ENCODE peak calls at places on chromosome 5, in eight cellular contexts. B, M, W, N, C, H, V and T are unnamed samples. For H3K36me3, the result is how much of the 10 kb centered on the place peaks cover.

GRCh38 chr5:3993856-3994473 is 398.3 kb downstream of the IRX1 start:
- DNase-seq in B (peak), M (no peak), W (no peak), N (no peak), C (no peak), H (no peak), V (no peak), T (no peak)

GRCh38 chr5:111834926-111835599 is 78.1 kb upstream of the NREP start:
- DNase-seq in B (peak), M (peak), W (no peak), N (no peak), C (no peak), H (no peak), V (no peak), T (no peak)

GRCh38 chr5:78607864-78608263 is 40.7 kb downstream of the LHFPL2 start:
- DNase-seq in B (no peak), M (no peak), W (no peak), N (no peak), C (no peak), H (no peak), V (no peak), T (no peak)

GRCh38 chr5:41112486-41113455 is 41.6 kb upstream of the MROH2B start:
- DNase-seq in B (peak), M (no peak), W (no peak), N (no peak), C (no peak), H (no peak), V (peak), T (no peak)

GRCh38 chr5:111556504-111556903 is 44.2 kb upstream of the STARD4 start:
- DNase-seq in B (no peak), M (no peak), W (no peak), N (no peak), C (no peak), H (no peak), V (no peak), T (no peak)

GRCh38 chr5:65172486-65173129 is 309.1 kb downstream of the ADAMTS6 start:
- DNase-seq in B (peak), M (peak), W (no peak), N (peak), C (no peak), H (no peak), V (no peak), T (no peak)

GRCh38 chr5:129246088-129246487 is 151.5 kb downstream of the ISOC1 start:
- DNase-seq in B (peak), M (no peak), W (no peak), N (no peak), C (no peak), H (no peak), V (no peak), T (no peak)

GRCh38 chr5:135567661-135568060 is 11.1 kb downstream of the CXCL14 start:
- DNase-seq in B (no peak), M (no peak), W (peak), N (no peak), C (no peak), H (peak), V (no peak), T (no peak)

GRCh38 chr5:98796197-98796972 is 22.9 kb downstream of the RGMB start:
- DNase-seq in B (peak), M (peak), W (no peak), N (peak), C (no peak), H (no peak), V (no peak), T (no peak)

GRCh38 chr5:57692582-57693487 is 210.2 kb upstream of the ACTBL2 start:
- DNase-seq in B (peak), M (peak), W (peak), N (peak), C (peak), H (no peak), V (peak), T (peak)

GRCh38 chr5:55535199-55535905 is 588 bp upstream of the PLPP1 start:
- DNase-seq in B (no peak), M (no peak), W (no peak), N (no peak), C (no peak), H (no peak), V (no peak), T (no peak)

GRCh38 chr5:81789033-81789432 is 38.1 kb upstream of the SSBP2 start:
- DNase-seq in B (peak), M (peak), W (no peak), N (peak), C (no peak), H (no peak), V (no peak), T (no peak)

GRCh38 chr5:6453937-6454560 is 5.4 kb downstream of the UBE2QL1 start:
- DNase-seq in B (no peak), M (no peak), W (no peak), N (no peak), C (no peak), H (no peak), V (no peak), T (no peak)

GRCh38 chr5:1119312-1119831 is 7.5 kb upstream of the SLC12A7 start:
- DNase-seq in B (no peak), M (no peak), W (no peak), N (no peak), C (no peak), H (no peak), V (no peak), T (no peak)

GRCh38 chr5:141734501-141735231 is 52.6 kb upstream of the ARAP3 start:
- DNase-seq in B (peak), M (peak), W (no peak), N (peak), C (no peak), H (no peak), V (no peak), T (no peak)

GRCh38 chr5:76065258-76065657 is 17.9 kb upstream of the SV2C start:
- DNase-seq in B (no peak), M (no peak), W (no peak), N (no peak), C (no peak), H (no peak), V (no peak), T (no peak)

GRCh38 chr5:74865293-74865798 is 841 bp downstream of the FAM169A start:
- DNase-seq in B (no peak), M (no peak), W (no peak), N (no peak), C (no peak), H (no peak), V (no peak), T (no peak)

GRCh38 chr5:90162324-90162723 is 247.2 kb downstream of the CETN3 start:
- DNase-seq in B (no peak), M (no peak), W (no peak), N (no peak), C (no peak), H (no peak), V (no peak), T (no peak)

GRCh38 chr5:90158131-90158530 is 251.4 kb downstream of the CETN3 start:
- DNase-seq in B (no peak), M (no peak), W (no peak), N (no peak), C (no peak), H (no peak), V (no peak), T (no peak)

GRCh38 chr5:90166816-90167215 is 242.7 kb downstream of the CETN3 start:
- DNase-seq in B (no peak), M (no peak), W (no peak), N (no peak), C (no peak), H (no peak), V (no peak), T (no peak)

GRCh38 chr5:90161399-90161798 is 248.2 kb downstream of the CETN3 start:
- DNase-seq in B (peak), M (peak), W (peak), N (no peak), C (no peak), H (peak), V (no peak), T (no peak)
- TF ChIP-seq CTCF in B (peak), M (peak), W (no peak), N (peak), C (no peak), H (no peak), V (peak), T (no peak)

GRCh38 chr5:14284366-14285148 is 141.4 kb downstream of the TRIO start:
- DNase-seq in B (no peak), M (no peak), W (no peak), N (no peak), C (no peak), H (no peak), V (no peak), T (no peak)

GRCh38 chr5:14280294-14280854 is 137.2 kb downstream of the TRIO start:
- DNase-seq in B (no peak), M (no peak), W (no peak), N (no peak), C (no peak), H (no peak), V (no peak), T (no peak)

GRCh38 chr5:14286007-14286406 is 142.9 kb downstream of the TRIO start:
- DNase-seq in B (peak), M (no peak), W (no peak), N (no peak), C (no peak), H (no peak), V (no peak), T (no peak)

GRCh38 chr5:14277407-14278320 is 134.5 kb downstream of the TRIO start:
- DNase-seq in B (no peak), M (no peak), W (no peak), N (no peak), C (no peak), H (no peak), V (no peak), T (no peak)

GRCh38 chr5:14281746-14282181 is 138.6 kb downstream of the TRIO start:
- DNase-seq in B (no peak), M (no peak), W (no peak), N (no peak), C (no peak), H (no peak), V (no peak), T (no peak)
- H3K36me3 ChIP-seq in B (under half), M (under half), W (under half), N (under half), C (under half), H (under half), V (under half), T (under half)

GRCh38 chr5:174283176-174283575 is 237.7 kb downstream of the NSG2 start:
- DNase-seq in B (no peak), M (no peak), W (no peak), N (no peak), C (no peak), H (no peak), V (no peak), T (no peak)
- TF ChIP-seq CTCF in B (no peak), M (no peak), W (no peak), N (no peak), C (no peak), H (no peak), V (no peak), T (no peak)

GRCh38 chr5:147072591-147072990 is 162.2 kb upstream of the STK32A start:
- DNase-seq in B (no peak), M (no peak), W (no peak), N (no peak), C (no peak), H (no peak), V (no peak), T (no peak)

GRCh38 chr5:147063971-147064370 is 170.9 kb upstream of the STK32A start:
- DNase-seq in B (no peak), M (no peak), W (no peak), N (no peak), C (no peak), H (no peak), V (no peak), T (no peak)

GRCh38 chr5:147065071-147065470 is 169.8 kb upstream of the STK32A start:
- DNase-seq in B (no peak), M (no peak), W (no peak), N (no peak), C (no peak), H (no peak), V (no peak), T (no peak)

GRCh38 chr5:147073098-147073497 is 161.7 kb upstream of the STK32A start:
- DNase-seq in B (no peak), M (no peak), W (no peak), N (no peak), C (no peak), H (no peak), V (no peak), T (no peak)

GRCh38 chr5:147068998-147069397 is 165.8 kb upstream of the STK32A start:
- DNase-seq in B (no peak), M (no peak), W (no peak), N (no peak), C (no peak), H (no peak), V (no peak), T (no peak)
- H3K36me3 ChIP-seq in B (under half), M (under half), W (under half), N (under half), C (under half), H (under half), V (under half), T (under half)

GRCh38 chr5:83102581-83102980 is 25.2 kb downstream of the XRCC4 start:
- DNase-seq in B (no peak), M (no peak), W (no peak), N (no peak), C (no peak), H (no peak), V (no peak), T (no peak)
- TF ChIP-seq CTCF in B (no peak), M (no peak), W (no peak), N (no peak), C (no peak), H (no peak), V (no peak), T (no peak)

GRCh38 chr5:160036884-160037283 is 27.9 kb downstream of the TTC1 start:
- DNase-seq in B (no peak), M (no peak), W (no peak), N (no peak), C (no peak), H (no peak), V (no peak), T (no peak)
- H3K36me3 ChIP-seq in B (under half), M (under half), W (under half), N (under half), C (under half), H (half or more), V (under half), T (under half)

GRCh38 chr5:102731704-102732103 is 23.4 kb upstream of the PAM start:
- DNase-seq in B (no peak), M (no peak), W (no peak), N (no peak), C (no peak), H (no peak), V (no peak), T (no peak)
- TF ChIP-seq CTCF in B (no peak), M (no peak), W (no peak), N (no peak), C (no peak), H (no peak), V (no peak), T (no peak)